ENCODE peak calls at places on chromosomes 5 and 9, in nine cellular contexts. L is NCI-H2107; N is activated naive CD8-positive, alpha-beta T cell treated with anti-CD3 and anti-CD28 coated beads, Interleukin-2, amount 10 ng/mL, durations not matched to agents 7 days and 5 days; D is NCI-H524; X is lower leg skin; V is 8988T; Q is memory B cell; T is upper lobe of right lung; F is left colon. O is an unnamed sample.
A peak's percentile ranks its signal among the peaks of the same experiment; 100 is the strongest.

GRCh38 chr9:3514786-3515185 is 11.0 kb downstream of the RFX3 start:
- DNase-seq in D (no peak), X (no peak), T (no peak), N (no peak), Q (no peak), V (no peak), F (no peak), L (no peak), O (no peak)

GRCh38 chr5:150750469-150750868 is 8.3 kb downstream of the DCTN4 start:
- DNase-seq in Q (no peak), V (no peak), N (no peak), X (no peak), L (no peak), D (no peak), F (no peak), T (no peak), O (no peak)

GRCh38 chr9:90340421-90340820 is 302.2 kb downstream of the DIRAS2 start:
- DNase-seq in V (no peak), F (no peak), L (no peak), T (no peak), D (no peak), N (no peak), Q (no peak), X (no peak), O (no peak)

GRCh38 chr5:178576591-178577351 is 13.4 kb downstream of the COL23A1 start:
- DNase-seq in D (no peak), T (no peak), F (no peak), L (no peak), Q (no peak), N (no peak), X (no peak), V (no peak), O (no peak)

GRCh38 chr9:133793471-133793870 is 55.3 kb upstream of the SARDH start:
- DNase-seq in T (no peak), X (no peak), V (no peak), N (no peak), Q (no peak), D (peak; percentile 57), F (no peak), L (no peak), O (no peak)

GRCh38 chr9:107387401-107387800 is 102.2 kb downstream of the KLF4 start:
- DNase-seq in V (no peak), T (no peak), X (no peak), F (no peak), Q (no peak), N (no peak), L (no peak), D (no peak), O (no peak)

GRCh38 chr5:24163091-24163490 is 481.7 kb downstream of the CDH10 start:
- DNase-seq in L (no peak), D (no peak), Q (no peak), V (no peak), N (no peak), F (no peak), X (no peak), T (no peak), O (no peak)

GRCh38 chr5:32057157-32058096 is 116.7 kb downstream of the GOLPH3 start:
- DNase-seq in F (no peak), Q (no peak), V (no peak), D (peak; percentile 34), N (no peak), X (no peak), L (no peak), T (no peak), O (no peak)

GRCh38 chr9:76459691-76460635 is 981 bp downstream of the GCNT1 start:
- DNase-seq in D (peak; percentile 27), N (peak; percentile 38), V (peak; percentile 42), Q (no peak), L (no peak), F (peak; percentile 57), X (no peak), T (peak; percentile 69), O (peak; percentile 77)

GRCh38 chr9:123329329-123329955 is 26.6 kb upstream of the CRB2 start:
- DNase-seq in D (no peak), X (peak; percentile 35), T (peak; percentile 74), V (no peak), Q (no peak), L (no peak), N (no peak), F (peak; percentile 90), O (no peak)

GRCh38 chr9:117555964-117556629 is 141.2 kb upstream of the ASTN2 start:
- DNase-seq in V (no peak), L (no peak), N (peak; percentile 33), D (peak; percentile 59), X (peak; percentile 16), T (peak; percentile 75), F (peak; percentile 45), Q (no peak), O (peak; percentile 48)

GRCh38 chr9:93252781-93253530 is 69.0 kb downstream of the WNK2 start:
- DNase-seq in N (peak; percentile 19), V (no peak), D (no peak), Q (no peak), L (no peak), F (peak; percentile 22), X (no peak), T (peak; percentile 48), O (no peak)

GRCh38 chr9:135047026-135047350 is 40.5 kb upstream of the OLFM1 start:
- DNase-seq in N (no peak), T (peak; percentile 66), D (no peak), F (no peak), Q (no peak), X (no peak), L (no peak), V (no peak), O (no peak)